ENCODE peak calls at places on chromosomes 11 and 22, in seven cellular contexts. K is tibial nerve; T is sciatic nerve; M is activated naive CD4-positive, alpha-beta T cell treated with Interleukin-2 at 50 U/mL for 16 hours; L is NCI-H1092; G is NCI-H226; H is OCI-LY7. R is an unnamed sample.

GRCh38 chr11:65879622-65880021 is at the start of gene CTSW:
- DNase-seq in L (no peak), H (no peak), K (no peak), G (no peak), T (no peak), M (peak; percentile 38), R (no peak)

GRCh38 chr22:11066458-11067285 is 4461.3 kb upstream of the OR11H1 start:
- DNase-seq in G (no peak), L (no peak), H (no peak), K (no peak), T (no peak), M (no peak), R (no peak)

GRCh38 chr11:61077936-61078335 is 24.4 kb upstream of the CD5 start:
- DNase-seq in M (no peak), L (no peak), T (no peak), H (no peak), K (no peak), G (no peak), R (no peak)

GRCh38 chr22:46936378-46936916 is 174.0 kb downstream of the TBC1D22A start:
- DNase-seq in H (no peak), K (peak; percentile 27), G (no peak), T (peak; percentile 58), M (no peak), L (no peak), R (no peak)

GRCh38 chr11:84003181-84003580 is 717.0 kb upstream of the CCDC90B start:
- DNase-seq in K (no peak), T (no peak), M (no peak), H (no peak), L (no peak), G (no peak), R (no peak)

GRCh38 chr11:85685131-85685819 is 720 bp downstream of the CCDC89 start:
- DNase-seq in L (no peak), G (no peak), T (no peak), K (no peak), H (no peak), M (no peak), R (no peak)

GRCh38 chr11:91394073-91394717 is 830.4 kb upstream of the FAT3 start:
- DNase-seq in M (no peak), T (no peak), H (no peak), G (no peak), K (no peak), L (no peak), R (no peak)

GRCh38 chr22:44709881-44710400 is 7.9 kb downstream of the PRR5 start:
- DNase-seq in H (no peak), G (no peak), K (no peak), M (no peak), L (no peak), T (no peak), R (no peak)

GRCh38 chr11:103806130-103806900 is 230.1 kb upstream of the DDI1 start:
- DNase-seq in L (no peak), T (no peak), H (no peak), M (no peak), G (no peak), K (peak; percentile 39), R (no peak)

GRCh38 chr22:50600967-50601668 is 525 bp downstream of the MAPK8IP2 start:
- DNase-seq in K (no peak), L (no peak), T (no peak), H (no peak), M (no peak), G (no peak), R (no peak)

GRCh38 chr11:18727499-18728236 is 1.7 kb upstream of the IGSF22 start:
- DNase-seq in K (peak; percentile 16), M (peak; percentile 56), L (no peak), T (no peak), G (peak; percentile 5), H (peak; percentile 78), R (no peak)

GRCh38 chr11:86214710-86215109 is 29.8 kb upstream of the EED start:
- DNase-seq in M (peak; percentile 83), L (no peak), H (no peak), G (no peak), T (no peak), K (no peak), R (no peak)

GRCh38 chr22:48823941-48824340 is 1003.7 kb downstream of the BRD1 start:
- DNase-seq in M (no peak), T (no peak), H (no peak), G (no peak), K (no peak), L (no peak), R (no peak)

GRCh38 chr11:62140302-62141110 is 16.7 kb downstream of the INCENP start:
- DNase-seq in T (no peak), H (no peak), G (no peak), L (no peak), K (no peak), M (no peak), R (no peak)

GRCh38 chr22:23239429-23239828 is 59.1 kb downstream of the BCR start:
- DNase-seq in L (no peak), K (no peak), H (no peak), T (no peak), G (no peak), M (no peak), R (no peak)

GRCh38 chr22:26845016-26845728 is 187.8 kb downstream of the MIAT start:
- DNase-seq in H (no peak), L (peak; percentile 11), M (no peak), T (no peak), K (no peak), G (no peak), R (no peak)

GRCh38 chr11:47183031-47183856 is 3.0 kb downstream of the PACSIN3 start:
- DNase-seq in G (no peak), K (no peak), L (no peak), M (no peak), H (no peak), T (no peak), R (no peak)

GRCh38 chr11:128235446-128235845 is 351.9 kb downstream of the ETS1 start:
- DNase-seq in M (no peak), H (no peak), L (no peak), K (no peak), T (no peak), G (no peak), R (no peak)

GRCh38 chr11:58786693-58787092 is 55.0 kb upstream of the GLYAT start:
- DNase-seq in H (no peak), T (no peak), G (no peak), L (no peak), M (no peak), K (no peak), R (no peak)

GRCh38 chr11:35539781-35540281 is 14.4 kb upstream of the PAMR1 start:
- DNase-seq in G (no peak), L (no peak), H (no peak), T (peak; percentile 68), K (peak; percentile 59), M (no peak), R (no peak)

GRCh38 chr22:30324008-30324730 is 2.6 kb downstream of the TBC1D10A start:
- DNase-seq in H (no peak), L (no peak), M (no peak), G (no peak), T (no peak), K (no peak), R (no peak)

GRCh38 chr22:42887114-42887513 is 30.0 kb upstream of the ARFGAP3 start:
- DNase-seq in H (no peak), T (no peak), L (no peak), M (no peak), K (no peak), G (no peak), R (no peak)

GRCh38 chr11:109677876-109678275 is 255.9 kb downstream of the C11orf87 start:
- DNase-seq in G (peak; percentile 61), L (no peak), K (no peak), H (no peak), M (no peak), T (no peak), R (no peak)

GRCh38 chr11:27349919-27350318 is 13.1 kb downstream of the CCDC34 start:
- DNase-seq in L (no peak), T (no peak), K (no peak), G (no peak), H (no peak), M (no peak), R (no peak)

GRCh38 chr11:125335101-125335500 is 161.0 kb downstream of the FEZ1 start:
- DNase-seq in H (no peak), K (no peak), L (no peak), M (no peak), T (peak; percentile 51), G (no peak), R (no peak)

GRCh38 chr11:59173080-59173963 is 1.4 kb downstream of the DTX4 start:
- DNase-seq in K (no peak), G (peak; percentile 41), L (no peak), H (no peak), T (peak; percentile 67), M (no peak), R (no peak)

R was measured in NCI-H1048.